ENCODE peak calls at places on chromosome 3, in six cellular contexts. V is WERI-Rb-1, J is body of pancreas, N is A673, K is SK-N-MC, Z is GM23248. P is an unnamed sample. For H3K36me3, the result is how much of the 10 kb centered on the place peaks cover.

GRCh38 chr3:153285194-153285641 is 123.2 kb downstream of the RAP2B start:
- DNase-seq in V (no peak), J (peak), N (no peak), K (no peak), Z (peak), P (peak)

GRCh38 chr3:81645248-81645647 is 116.2 kb downstream of the GBE1 start:
- DNase-seq in V (no peak), J (no peak), N (no peak), K (no peak), Z (no peak), P (no peak)

GRCh38 chr3:38119802-38120689 is 16.9 kb downstream of the ACAA1 start:
- DNase-seq in V (no peak), J (no peak), N (no peak), K (no peak), Z (no peak), P (no peak)

GRCh38 chr3:30370681-30371271 is 235.6 kb upstream of the TGFBR2 start:
- DNase-seq in V (no peak), J (no peak), N (no peak), K (no peak), Z (peak), P (no peak)

GRCh38 chr3:170811928-170812591 is 57.9 kb downstream of the RPL22L1 start:
- DNase-seq in V (peak), J (peak), N (peak), K (peak), Z (peak), P (peak)

GRCh38 chr3:112497897-112498548 is 1.2 kb downstream of the BTLA start:
- DNase-seq in V (no peak), J (no peak), N (no peak), K (no peak), Z (no peak), P (no peak)

GRCh38 chr3:170709046-170709445 is 123.2 kb upstream of the SLC7A14 start:
- DNase-seq in V (no peak), J (peak), N (no peak), K (no peak), Z (peak), P (no peak)

GRCh38 chr3:171777608-171777995 is 32.7 kb downstream of the PLD1 start:
- DNase-seq in V (no peak), J (no peak), N (no peak), K (no peak), Z (no peak), P (no peak)

GRCh38 chr3:178671261-178672191 is 135.3 kb downstream of the KCNMB2 start:
- DNase-seq in V (no peak), J (peak), N (no peak), K (no peak), Z (peak), P (no peak)

GRCh38 chr3:167031364-167032049 is 348.6 kb downstream of the ZBBX start:
- DNase-seq in V (peak), J (no peak), N (no peak), K (peak), Z (no peak), P (peak)

GRCh38 chr3:114770874-114771273 is 376.2 kb downstream of the ZBTB20 start:
- DNase-seq in V (no peak), J (no peak), N (no peak), K (no peak), Z (peak), P (no peak)

GRCh38 chr3:172746476-172746875 is 4.0 kb upstream of the ECT2 start:
- DNase-seq in V (no peak), J (no peak), N (peak), K (no peak), Z (peak), P (no peak)

GRCh38 chr3:135237371-135237770 is 442.3 kb downstream of the EPHB1 start:
- DNase-seq in V (no peak), J (no peak), N (no peak), K (no peak), Z (no peak), P (peak)

GRCh38 chr3:127426444-127427168 is 138.8 kb upstream of the PRR20G start:
- DNase-seq in V (no peak), J (no peak), N (no peak), K (no peak), Z (no peak), P (no peak)

DNA sequence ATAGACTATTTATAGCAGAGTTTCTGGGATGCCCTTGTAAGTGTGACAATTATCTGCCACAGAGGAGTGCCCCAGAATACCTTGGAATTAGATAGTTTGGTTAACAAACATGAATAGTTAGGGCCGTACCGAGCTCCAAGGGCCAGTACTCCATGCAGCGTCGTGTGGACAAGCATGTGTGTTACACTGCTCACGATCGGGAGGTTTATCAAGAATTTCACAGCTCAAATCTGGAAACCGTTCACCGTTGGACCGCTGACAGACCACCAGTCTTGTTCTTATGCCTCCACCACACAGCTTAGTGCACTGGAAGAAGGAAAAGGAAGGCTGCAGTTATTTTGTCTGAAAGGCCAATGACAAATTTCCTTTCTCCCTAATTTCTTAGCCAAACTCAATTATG is 93.7 kb downstream of the ADAMTS9 start:
- DNase-seq in V (no peak), J (no peak), N (no peak), K (no peak), Z (no peak), P (no peak)
- H3K27ac ChIP-seq in V (no peak), J (no peak), N (no peak), K (no peak), Z (no peak), P (no peak)

GRCh38 chr3:11757929-11758328 is 88.8 kb downstream of the TAMM41 start:
- DNase-seq in V (peak), J (no peak), N (no peak), K (no peak), Z (no peak), P (peak)
- H3K36me3 ChIP-seq in V (under half), J (under half), N (under half), K (under half), Z (under half), P (under half)

DNA sequence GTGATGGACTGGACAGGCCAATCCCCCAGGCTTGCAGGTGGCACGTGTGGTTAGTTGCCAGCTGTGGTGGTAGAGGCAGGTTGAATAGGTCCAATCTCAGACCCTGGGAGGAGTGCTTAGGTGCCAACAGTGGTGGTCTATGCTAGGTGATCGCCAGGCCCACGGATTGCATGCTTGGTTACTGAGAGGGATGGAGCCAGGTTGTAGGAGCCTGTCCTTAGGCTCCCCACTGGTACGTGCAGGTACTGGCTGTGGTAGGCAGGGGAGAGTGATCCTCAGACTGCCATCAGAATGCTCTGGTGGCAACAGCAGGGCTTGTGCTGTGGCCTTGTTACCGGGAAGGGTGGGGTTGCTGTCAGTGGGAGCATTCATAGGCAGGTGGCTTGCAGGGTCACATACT is 44.7 kb downstream of the NCK1 start:
- DNase-seq in V (no peak), J (no peak), N (no peak), K (no peak), Z (no peak), P (no peak)
- H3K27ac ChIP-seq in V (no peak), J (no peak), N (no peak), K (no peak), Z (no peak), P (no peak)

GRCh38 chr3:141386611-141387110 is 18.4 kb downstream of the ZBTB38 start:
- DNase-seq in V (peak), J (no peak), N (peak), K (peak), Z (peak), P (no peak)

GRCh38 chr3:141389703-141390102 is 21.4 kb downstream of the ZBTB38 start:
- DNase-seq in V (no peak), J (no peak), N (peak), K (no peak), Z (peak), P (no peak)

GRCh38 chr3:141387446-141388030 is 19.2 kb downstream of the ZBTB38 start:
- DNase-seq in V (no peak), J (no peak), N (peak), K (no peak), Z (no peak), P (no peak)

GRCh38 chr3:141390747-141391146 is 22.4 kb downstream of the ZBTB38 start:
- DNase-seq in V (no peak), J (no peak), N (no peak), K (no peak), Z (no peak), P (no peak)

DNA sequence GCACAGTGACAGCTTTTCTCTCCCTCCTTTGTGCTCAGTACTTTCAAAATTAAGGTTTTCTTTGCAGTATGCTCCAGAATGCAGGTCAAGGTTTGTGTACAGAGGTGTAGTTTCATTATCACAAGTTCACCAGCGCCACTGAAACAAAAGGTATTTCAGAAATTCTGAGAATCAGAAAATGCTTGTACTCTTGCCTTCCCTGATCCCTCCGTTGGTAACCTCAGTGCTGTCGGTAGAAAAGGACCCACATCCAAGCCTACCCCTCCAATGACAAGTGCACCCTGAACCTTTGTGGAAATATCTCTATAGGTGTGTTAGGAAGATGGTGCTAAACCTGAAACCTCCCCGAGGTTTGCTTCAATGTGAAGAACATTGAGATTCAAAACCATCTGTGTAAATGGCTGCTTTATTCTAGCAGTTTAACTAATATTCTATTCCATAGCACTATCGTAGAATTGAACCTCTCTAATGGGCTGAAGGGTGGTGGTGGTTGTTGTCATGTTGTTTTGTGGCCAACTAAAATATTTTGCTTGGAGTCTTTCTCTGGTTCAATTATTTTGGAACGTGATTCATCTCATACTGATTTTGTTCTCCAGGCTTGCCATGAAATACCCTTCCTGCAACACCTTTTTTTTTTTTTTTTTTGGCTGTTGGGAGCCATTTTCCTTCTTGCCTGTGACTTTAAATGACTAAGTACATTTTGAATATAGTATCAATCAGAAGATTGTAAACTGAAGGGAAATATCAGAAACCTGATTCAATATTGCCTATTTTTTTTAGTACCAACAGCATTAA is 20.7 kb downstream of the ZBTB38 start:
- DNase-seq in V (no peak), J (no peak), N (peak), K (no peak), Z (peak), P (no peak)
- H3K36me3 ChIP-seq in V (under half), J (under half), N (under half), K (under half), Z (under half), P (under half)

GRCh38 chr3:83941990-83942710 is 1016.6 kb upstream of the CADM2 start:
- DNase-seq in V (no peak), J (no peak), N (peak), K (no peak), Z (no peak), P (no peak)

GRCh38 chr3:83946045-83946444 is 1012.7 kb upstream of the CADM2 start:
- DNase-seq in V (no peak), J (no peak), N (no peak), K (no peak), Z (no peak), P (no peak)

DNA sequence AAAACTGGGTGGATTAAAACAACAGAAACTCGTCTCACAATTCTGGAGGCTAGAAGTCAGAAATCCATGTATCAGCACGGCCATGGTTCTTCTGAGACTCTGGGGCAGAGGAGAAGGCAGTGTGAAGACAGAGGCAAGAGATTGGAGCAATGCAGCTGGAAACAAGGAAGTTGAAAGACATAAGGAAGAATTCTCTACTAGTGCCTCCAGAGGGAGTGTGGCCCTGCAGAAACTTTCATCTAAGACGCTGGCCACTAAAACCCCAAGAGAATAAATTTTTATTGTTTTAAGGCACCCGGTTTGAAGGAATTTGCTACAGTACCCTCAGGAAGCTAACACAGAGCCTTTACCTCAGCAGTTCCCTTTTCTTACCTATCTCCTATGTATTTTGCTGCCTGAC is 1012.2 kb upstream of the CADM2 start:
- DNase-seq in V (peak), J (no peak), N (peak), K (no peak), Z (no peak), P (peak)
- H3K27ac ChIP-seq in V (no peak), J (no peak), N (no peak), K (no peak), Z (no peak), P (no peak)

GRCh38 chr3:14486460-14486859 is 53.7 kb downstream of the GRIP2 start:
- DNase-seq in V (no peak), J (no peak), N (no peak), K (no peak), Z (no peak), P (no peak)

GRCh38 chr3:14487821-14488220 is 52.3 kb downstream of the GRIP2 start:
- DNase-seq in V (no peak), J (no peak), N (no peak), K (no peak), Z (no peak), P (no peak)

GRCh38 chr3:14485981-14486380 is 54.2 kb downstream of the GRIP2 start:
- DNase-seq in V (no peak), J (no peak), N (no peak), K (no peak), Z (no peak), P (no peak)

GRCh38 chr3:14488286-14489036 is 51.7 kb downstream of the GRIP2 start:
- DNase-seq in V (no peak), J (no peak), N (no peak), K (no peak), Z (no peak), P (no peak)

GRCh38 chr3:14487086-14487485 is 53.1 kb downstream of the GRIP2 start:
- DNase-seq in V (no peak), J (no peak), N (no peak), K (no peak), Z (no peak), P (no peak)
- H3K36me3 ChIP-seq in V (under half), J (under half), N (under half), K (under half), Z (under half), P (under half)

GRCh38 chr3:71180524-71180923 is 403.0 kb downstream of the FOXP1 start:
- DNase-seq in V (no peak), J (no peak), N (no peak), K (no peak), Z (no peak), P (no peak)
- H3K27ac ChIP-seq in V (no peak), J (no peak), N (no peak), K (peak), Z (no peak), P (no peak)

GRCh38 chr3:45491344-45491743 is 103.0 kb downstream of the LARS2 start:
- DNase-seq in V (no peak), J (no peak), N (no peak), K (no peak), Z (no peak), P (no peak)
- H3K36me3 ChIP-seq in V (under half), J (under half), N (under half), K (under half), Z (under half), P (under half)

P was measured in GM23338.